ENCODE peak calls at places on chromosomes 13 and 19, in five cellular contexts. I, D, U, Q and E are unnamed samples.

GRCh38 chr13:21850013-21851006 is 179.4 kb downstream of the FGF9 start:
- DNase-seq in I (no peak), D (no peak), U (no peak), Q (no peak), E (no peak)

GRCh38 chr19:39514840-39515550 is at the start of gene SELENOV:
- DNase-seq in I (no peak), D (no peak), U (peak; percentile 44), Q (peak; percentile 27), E (no peak)

GRCh38 chr13:101149735-101150380 is 266.4 kb downstream of the NALCN start:
- DNase-seq in I (no peak), D (no peak), U (no peak), Q (no peak), E (no peak)

GRCh38 chr19:45152504-45153338 is 8.1 kb downstream of the NKPD1 start:
- DNase-seq in I (peak; percentile 47), D (peak; percentile 72), U (peak; percentile 75), Q (no peak), E (peak; percentile 58)

GRCh38 chr19:58154287-58154678 is 3.7 kb upstream of the ZNF329 start:
- DNase-seq in I (peak; percentile 41), D (peak; percentile 63), U (peak; percentile 62), Q (peak; percentile 37), E (peak; percentile 26)

GRCh38 chr19:3046621-3047306 is 15.5 kb downstream of the TLE5 start:
- DNase-seq in I (no peak), D (no peak), U (peak; percentile 87), Q (no peak), E (no peak)

GRCh38 chr13:110329798-110330461 is 22.8 kb downstream of the COL4A2 start:
- DNase-seq in I (no peak), D (no peak), U (no peak), Q (no peak), E (no peak)

GRCh38 chr19:1591421-1592022 is 1.1 kb downstream of the MBD3 start:
- DNase-seq in I (no peak), D (no peak), U (no peak), Q (no peak), E (no peak)

GRCh38 chr19:752652-753517 is 2.0 kb downstream of the MISP start:
- DNase-seq in I (no peak), D (no peak), U (peak; percentile 85), Q (no peak), E (peak; percentile 85)

GRCh38 chr13:26557393-26558073 is at the start of gene WASF3:
- DNase-seq in I (peak; percentile 94), D (peak; percentile 96), U (peak; percentile 97), Q (peak; percentile 95), E (peak; percentile 94)
- TF ChIP-seq POLR2A in I (no peak), D (peak; percentile 2), U (no peak), Q (peak; percentile 59), E (no peak)

DNA sequence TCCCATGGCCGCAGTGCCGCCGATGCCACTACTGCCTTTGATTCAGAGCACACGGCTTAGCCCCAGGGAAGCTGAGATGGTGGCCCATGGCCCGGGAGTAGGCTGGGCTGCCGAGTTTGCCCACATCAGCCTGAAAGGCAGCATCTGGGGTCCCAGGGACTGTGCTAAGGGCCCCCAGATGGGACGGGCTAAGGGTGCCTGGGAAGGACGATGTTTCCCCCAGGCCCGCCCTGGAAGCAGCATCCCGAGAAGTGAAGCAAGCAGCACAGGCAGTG is 22.5 kb downstream of the MAP2K2 start:
- DNase-seq in I (no peak), D (no peak), U (no peak), Q (no peak), E (no peak)
- TF ChIP-seq POLR2A in I (no peak), D (no peak), U (no peak), Q (no peak), E (no peak)

DNA sequence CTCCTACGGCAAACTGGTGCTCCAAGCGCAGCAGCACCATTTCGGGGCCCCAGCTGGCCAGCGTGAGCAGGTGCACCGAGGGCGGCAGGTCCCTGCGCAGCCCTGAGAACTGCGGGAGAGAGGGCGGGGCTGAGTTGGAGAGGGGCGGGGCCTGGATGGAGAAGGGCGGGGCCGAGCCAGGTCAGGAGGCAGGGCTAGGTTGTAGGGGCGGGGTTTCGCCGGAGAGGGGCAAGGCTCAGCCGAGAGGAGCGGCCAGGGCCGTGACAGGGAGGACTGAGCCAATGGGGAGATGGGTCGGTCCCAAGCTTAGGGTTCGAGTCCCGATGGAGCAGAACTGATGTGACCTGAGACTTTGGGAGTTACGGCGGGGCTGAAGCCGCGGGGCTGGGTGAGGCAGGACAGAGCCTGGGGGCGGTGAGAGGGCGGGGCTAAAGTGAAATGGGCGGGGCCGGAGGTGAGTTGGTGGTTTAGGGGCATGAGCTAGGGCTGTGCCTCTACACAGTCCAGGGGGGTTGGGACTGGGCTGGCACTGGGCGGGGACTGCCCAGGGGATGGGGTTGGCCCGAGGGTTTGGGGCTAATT is 19.0 kb downstream of the MAN2B1 start:
- DNase-seq in I (no peak), D (peak; percentile 69), U (peak; percentile 83), Q (peak; percentile 63), E (peak; percentile 82)
- TF ChIP-seq POLR2A in I (no peak), D (no peak), U (no peak), Q (no peak), E (no peak)

GRCh38 chr13:106536244-106537034 is 977 bp upstream of the EFNB2 start:
- DNase-seq in I (peak; percentile 91), D (peak; percentile 95), U (peak; percentile 94), Q (peak; percentile 94), E (peak; percentile 93)
- TF ChIP-seq POLR2A in I (no peak), D (no peak), U (no peak), Q (no peak), E (no peak)

GRCh38 chr19:54162884-54163283 is 3.4 kb upstream of the LENG1 start:
- DNase-seq in I (no peak), D (no peak), U (no peak), Q (no peak), E (no peak)
- TF ChIP-seq POLR2A in I (no peak), D (no peak), U (no peak), Q (no peak), E (no peak)

GRCh38 chr19:9580728-9581127 is 3.6 kb downstream of the ZNF121 start:
- DNase-seq in I (no peak), D (no peak), U (no peak), Q (no peak), E (no peak)
- TF ChIP-seq POLR2A in I (no peak), D (no peak), U (no peak), Q (no peak), E (no peak)

GRCh38 chr19:49150106-49150943 is 4.9 kb downstream of the HRC start:
- DNase-seq in I (peak; percentile 89), D (peak; percentile 88), U (peak; percentile 87), Q (peak; percentile 90), E (peak; percentile 85)
- TF ChIP-seq POLR2A in I (no peak), D (no peak), U (no peak), Q (peak; percentile 82), E (no peak)

DNA sequence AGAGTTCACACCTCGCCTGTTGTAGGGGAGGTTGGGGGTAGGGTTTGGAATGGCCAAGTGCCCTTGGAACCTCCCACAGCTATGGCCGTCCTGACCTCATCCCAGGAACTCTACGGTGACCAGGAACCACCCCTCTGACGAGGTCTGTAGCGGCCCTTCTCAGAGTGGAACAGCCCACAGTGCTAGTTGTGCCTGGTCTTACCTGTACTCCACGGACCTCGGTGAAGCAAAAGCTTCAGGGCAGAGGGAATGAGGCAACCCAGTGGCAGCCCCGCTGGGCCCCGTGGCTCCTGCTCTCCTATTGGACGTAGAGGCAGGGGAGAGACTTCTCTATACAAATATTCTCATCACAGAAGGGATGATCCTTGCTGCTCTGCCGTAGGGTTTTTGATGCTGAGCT is 7.1 kb downstream of the TSSK6 start:
- DNase-seq in I (no peak), D (no peak), U (no peak), Q (no peak), E (no peak)
- TF ChIP-seq POLR2A in I (no peak), D (no peak), U (no peak), Q (no peak), E (no peak)

DNA sequence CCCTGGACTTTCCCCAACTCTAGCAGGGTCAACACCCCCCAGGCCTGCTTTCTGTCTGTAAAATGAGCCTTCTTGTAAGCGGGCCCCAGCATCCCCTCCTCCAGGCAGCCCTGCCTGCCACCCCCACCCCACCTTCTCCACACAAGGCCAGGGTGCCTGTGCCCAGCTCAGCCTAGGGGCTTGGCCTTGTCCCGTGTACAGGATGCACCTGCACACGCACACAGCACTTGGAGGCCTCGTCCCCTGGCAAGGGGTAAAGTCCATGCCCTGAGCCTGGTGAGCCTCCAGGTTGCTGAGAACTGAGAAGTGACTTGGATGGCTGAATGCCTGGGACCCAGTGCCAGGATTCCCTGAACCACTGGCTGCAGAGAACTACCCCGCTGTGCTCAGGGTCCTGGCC is 1.6 kb upstream of the TM6SF2 start:
- DNase-seq in I (no peak), D (no peak), U (no peak), Q (peak; percentile 74), E (no peak)
- TF ChIP-seq POLR2A in I (no peak), D (no peak), U (no peak), Q (no peak), E (no peak)

DNA sequence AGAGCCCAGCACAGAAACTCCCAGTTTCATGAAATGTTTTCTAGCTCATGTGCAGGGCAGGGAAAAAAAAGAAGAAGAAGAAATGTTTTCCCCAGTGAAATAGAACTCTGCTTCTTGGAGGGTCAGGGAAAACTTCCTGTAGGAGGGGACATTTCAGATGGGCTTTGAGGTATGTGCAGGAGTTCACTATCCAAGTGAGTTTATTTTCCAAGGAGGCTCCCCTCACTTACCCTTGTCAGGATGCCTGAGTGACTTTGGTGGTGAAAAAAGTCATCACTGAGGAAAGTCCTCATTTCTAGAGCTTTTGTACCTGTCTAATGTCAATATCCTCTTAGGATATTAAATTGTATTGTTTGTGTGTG is 644 bp upstream of the C3 start:
- DNase-seq in I (no peak), D (no peak), U (no peak), Q (no peak), E (no peak)
- TF ChIP-seq POLR2A in I (no peak), D (no peak), U (no peak), Q (no peak), E (no peak)